ENCODE peak calls at places on chromosomes 3 and 15, in ten cellular contexts. D is cardiac fibroblast; P is CD4-positive, alpha-beta T cell; I is HL-60; A is GM20000; M is neural crest cell; Q is endothelial cell; X is astrocyte; R is glutamatergic neuron; T is lower lobe of right lung. G is an unnamed sample.

GRCh38 chr3:159732172-159733111 is 256.2 kb upstream of the IL12A start:
- DNase-seq in D (peak), A (no peak), I (no peak), T (no peak), X (peak), R (no peak), M (no peak), P (no peak), Q (peak), G (no peak)

GRCh38 chr3:52471371-52472238 is 16.2 kb downstream of the NISCH start:
- DNase-seq in Q (peak), M (peak), I (no peak), T (peak), D (peak), R (peak), A (peak), X (no peak), P (no peak), G (no peak)

GRCh38 chr3:11482024-11482423 is 161.7 kb downstream of the VGLL4 start:
- DNase-seq in T (no peak), X (no peak), P (no peak), I (no peak), D (peak), A (no peak), R (no peak), Q (no peak), M (no peak), G (no peak)

GRCh38 chr15:88627463-88627862 is 6.3 kb downstream of the AEN start:
- DNase-seq in Q (no peak), A (no peak), T (no peak), M (no peak), X (no peak), D (no peak), I (no peak), P (peak), R (no peak), G (no peak)

GRCh38 chr15:38454687-38455071 is 752 bp downstream of the FAM98B start:
- DNase-seq in X (peak), D (no peak), T (no peak), I (no peak), M (no peak), A (no peak), P (no peak), R (no peak), Q (no peak), G (no peak)

GRCh38 chr15:54803139-54803808 is 393.5 kb downstream of the RSL24D1 start:
- DNase-seq in I (peak), R (no peak), T (no peak), P (no peak), Q (no peak), D (peak), A (no peak), X (no peak), M (no peak), G (no peak)

GRCh38 chr3:62332771-62333381 is 40.5 kb downstream of the FEZF2 start:
- DNase-seq in P (no peak), R (no peak), X (no peak), I (no peak), A (peak), D (peak), T (no peak), Q (peak), M (peak), G (no peak)

GRCh38 chr15:70213779-70214178 is 116.1 kb upstream of the TLE3 start:
- DNase-seq in T (no peak), M (no peak), P (no peak), D (no peak), Q (no peak), X (no peak), A (no peak), I (no peak), R (no peak), G (no peak)

GRCh38 chr3:161852744-161853143 is 356.1 kb downstream of the OTOL1 start:
- DNase-seq in M (no peak), D (no peak), T (no peak), P (no peak), R (no peak), I (no peak), A (no peak), X (no peak), Q (no peak), G (no peak)

GRCh38 chr3:46947981-46948791 is 28.4 kb downstream of the CCDC12 start:
- DNase-seq in X (peak), Q (no peak), P (peak), D (peak), M (no peak), R (no peak), T (peak), I (peak), A (no peak), G (no peak)

GRCh38 chr3:127706785-127707351 is 34.1 kb downstream of the ABTB1 start:
- DNase-seq in Q (no peak), P (no peak), R (peak), X (no peak), M (no peak), I (no peak), A (no peak), D (no peak), T (peak), G (no peak)

GRCh38 chr3:144053121-144053520 is 81.5 kb downstream of the DIPK2A start:
- DNase-seq in D (peak), P (no peak), M (no peak), R (no peak), I (no peak), X (peak), T (no peak), A (no peak), Q (no peak), G (no peak)

GRCh38 chr3:116785226-116785625 is 75.6 kb downstream of the TUSC7 start:
- DNase-seq in D (no peak), M (no peak), T (no peak), X (no peak), P (no peak), I (no peak), A (no peak), Q (no peak), R (no peak), G (no peak)

GRCh38 chr3:158717576-158717975 is 14.7 kb downstream of the RARRES1 start:
- DNase-seq in X (no peak), I (no peak), P (no peak), D (no peak), Q (no peak), T (no peak), R (no peak), A (no peak), M (no peak), G (no peak)

GRCh38 chr3:147397155-147397888 is 9.0 kb downstream of the ZIC4 start:
- DNase-seq in A (no peak), R (no peak), X (peak), D (no peak), Q (peak), T (no peak), I (no peak), M (no peak), P (no peak), G (no peak)

GRCh38 chr3:12670789-12671450 is 7.0 kb upstream of the RAF1 start:
- DNase-seq in X (no peak), R (no peak), P (no peak), M (no peak), A (no peak), D (no peak), T (peak), Q (no peak), I (no peak), G (no peak)

GRCh38 chr3:115100172-115100571 is 46.9 kb downstream of the ZBTB20 start:
- DNase-seq in M (no peak), X (peak), I (no peak), D (peak), R (no peak), T (no peak), A (peak), Q (no peak), P (no peak), G (no peak)

GRCh38 chr3:25962255-25962654 is 172.4 kb downstream of the OXSM start:
- DNase-seq in Q (no peak), P (no peak), X (no peak), D (no peak), A (no peak), R (no peak), T (no peak), M (no peak), I (no peak), G (no peak)

GRCh38 chr15:62647195-62647865 is 395.2 kb upstream of the TPM1 start:
- DNase-seq in T (no peak), A (no peak), Q (no peak), P (no peak), M (no peak), X (peak), R (no peak), D (peak), I (no peak), G (no peak)

GRCh38 chr15:70133296-70133695 is 35.6 kb upstream of the TLE3 start:
- DNase-seq in M (no peak), D (no peak), Q (no peak), R (no peak), X (no peak), P (no peak), A (no peak), T (no peak), I (no peak), G (no peak)

GRCh38 chr15:75232252-75232813 is 25.8 kb upstream of the GOLGA6C start:
- DNase-seq in A (no peak), P (no peak), I (no peak), Q (no peak), X (no peak), M (no peak), T (no peak), R (peak), D (no peak), G (no peak)

GRCh38 chr3:194404365-194405140 is 5.5 kb upstream of the GP5 start:
- DNase-seq in R (no peak), T (no peak), P (peak), M (no peak), A (peak), Q (peak), X (peak), I (no peak), D (peak), G (no peak)

GRCh38 chr3:188361888-188362287 is 207.9 kb downstream of the LPP start:
- DNase-seq in D (no peak), I (no peak), M (no peak), X (no peak), R (no peak), P (no peak), Q (no peak), T (no peak), A (no peak), G (no peak)

GRCh38 chr3:14634763-14635400 is 16.7 kb upstream of the CCDC174 start:
- DNase-seq in T (no peak), M (no peak), X (peak), P (no peak), D (peak), I (no peak), A (no peak), R (no peak), Q (no peak), G (no peak)

GRCh38 chr15:85897207-85897817 is 102.6 kb upstream of the KLHL25 start:
- DNase-seq in M (peak), Q (no peak), D (no peak), P (no peak), T (no peak), I (no peak), A (no peak), X (no peak), R (no peak), G (no peak)

GRCh38 chr15:93146196-93146595 is 57.2 kb upstream of the RGMA start:
- DNase-seq in Q (no peak), M (no peak), P (no peak), X (no peak), A (no peak), R (no peak), I (no peak), D (no peak), T (no peak), G (no peak)

GRCh38 chr15:70033529-70034140 is 64.1 kb downstream of the TLE3 start:
- DNase-seq in M (no peak), R (peak), Q (no peak), T (no peak), P (no peak), I (no peak), D (peak), A (no peak), X (peak), G (no peak)

GRCh38 chr3:71573181-71573580 is 10.3 kb downstream of the FOXP1 start:
- DNase-seq in A (no peak), X (no peak), Q (no peak), D (no peak), M (no peak), T (no peak), P (no peak), R (no peak), I (no peak), G (no peak)

GRCh38 chr3:38283810-38284775 is 2.0 kb downstream of the SLC22A14 start:
- DNase-seq in P (no peak), I (no peak), R (no peak), M (no peak), Q (no peak), X (peak), T (no peak), D (peak), A (no peak), G (no peak)

GRCh38 chr3:108031893-108032292 is 58.9 kb downstream of the CD47 start:
- DNase-seq in A (no peak), P (no peak), I (no peak), T (no peak), Q (no peak), D (peak), R (no peak), X (no peak), M (no peak), G (no peak)

GRCh38 chr15:23854535-23855252 is 167.6 kb upstream of the NDN start:
- DNase-seq in I (no peak), Q (no peak), M (no peak), P (no peak), D (no peak), T (no peak), A (no peak), X (no peak), R (no peak), G (no peak)

GRCh38 chr15:23855260-23855659 is 168.2 kb upstream of the NDN start:
- DNase-seq in R (no peak), Q (no peak), T (no peak), D (no peak), A (no peak), I (no peak), M (no peak), P (no peak), X (no peak), G (no peak)

GRCh38 chr15:23859008-23859407 is 171.9 kb upstream of the NDN start:
- DNase-seq in P (no peak), D (no peak), Q (no peak), T (no peak), A (no peak), X (no peak), I (no peak), R (no peak), M (no peak), G (no peak)

GRCh38 chr15:23855947-23856346 is 168.8 kb upstream of the NDN start:
- DNase-seq in Q (no peak), A (no peak), M (no peak), T (no peak), R (no peak), P (no peak), I (no peak), X (no peak), D (no peak), G (no peak)

GRCh38 chr15:23857028-23857641 is 170.0 kb upstream of the NDN start:
- DNase-seq in P (no peak), X (no peak), A (no peak), R (peak), I (no peak), T (peak), D (peak), M (peak), Q (peak), G (peak)
- TF ChIP-seq CTCF in P (no peak), X (peak), A (no peak), R (peak), I (peak), T (peak), D (no peak), M (peak), Q (peak), G (peak)

GRCh38 chr3:190249414-190249813 is 72.8 kb downstream of the CLDN1 start:
- DNase-seq in M (no peak), Q (no peak), P (no peak), A (no peak), T (no peak), R (no peak), I (no peak), X (no peak), D (no peak), G (no peak)
- TF ChIP-seq CTCF in M (peak), Q (no peak), P (no peak), A (no peak), T (no peak), R (no peak), I (no peak), X (no peak), D (no peak), G (no peak)

DNA sequence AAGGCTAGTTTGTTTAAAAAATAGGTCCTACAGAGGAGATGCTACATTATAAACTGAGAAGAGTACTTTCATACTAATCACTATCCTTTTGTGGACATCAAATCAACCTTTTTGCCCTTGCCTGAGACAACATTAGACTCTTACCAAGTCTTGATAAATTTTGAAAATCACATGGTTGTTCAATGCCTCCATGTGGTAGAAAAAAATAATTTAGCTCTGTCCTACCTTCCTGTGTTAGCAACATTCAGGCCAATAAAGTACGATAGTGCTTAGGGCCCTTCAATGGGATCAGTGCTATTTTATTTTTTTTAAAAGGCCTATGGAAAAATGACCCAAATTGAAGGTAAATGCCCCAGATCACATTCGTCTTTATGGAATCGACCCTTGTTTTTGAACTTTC is 5.0 kb upstream of the UBE2E1 start:
- DNase-seq in Q (no peak), R (no peak), X (no peak), P (no peak), M (no peak), D (peak), A (peak), I (no peak), T (no peak), G (no peak)
- TF ChIP-seq CTCF in Q (no peak), R (no peak), X (no peak), P (no peak), M (no peak), D (peak), A (no peak), I (no peak), T (peak), G (no peak)

GRCh38 chr15:24877174-24877573 is 77.6 kb upstream of the SNRPN start:
- DNase-seq in X (no peak), P (no peak), A (no peak), T (no peak), Q (no peak), I (no peak), R (no peak), M (no peak), D (no peak), G (no peak)
- TF ChIP-seq CTCF in X (no peak), P (no peak), A (no peak), T (no peak), Q (no peak), I (no peak), R (no peak), M (no peak), D (no peak), G (no peak)

G was measured in progenitor cell of endocrine pancreas.